ENCODE peak calls at places on chromosomes 7 and 10, in seven cellular contexts. One of them, this sample, is unnamed.

GRCh38 chr7:25389489-25390106 is 161.3 kb upstream of the NPVF start:
- DNase-seq in fibroblast of lung: peak; percentile 18
- DNase-seq in mesenchymal stem cell: peak; percentile 63
- DNase-seq in HCT116: peak; percentile 31
- DNase-seq in neuronal stem cell: peak; percentile 42
- DNase-seq in PC-3: peak; percentile 41
- DNase-seq in NT2/D1: peak; percentile 54
- DNase-seq in this sample: no peak

GRCh38 chr7:30965372-30965771 is 1.6 kb downstream of the GHRHR start:
- DNase-seq in fibroblast of lung: no peak
- DNase-seq in mesenchymal stem cell: no peak
- DNase-seq in HCT116: no peak
- DNase-seq in neuronal stem cell: no peak
- DNase-seq in PC-3: peak; percentile 22
- DNase-seq in NT2/D1: no peak
- DNase-seq in this sample: no peak

GRCh38 chr10:6593140-6593740 is 13.2 kb upstream of the PRKCQ start:
- DNase-seq in fibroblast of lung: no peak
- DNase-seq in mesenchymal stem cell: no peak
- DNase-seq in HCT116: no peak
- DNase-seq in neuronal stem cell: no peak
- DNase-seq in PC-3: no peak
- DNase-seq in NT2/D1: no peak
- DNase-seq in this sample: no peak

GRCh38 chr7:132650498-132650897 is 74.2 kb upstream of the PLXNA4 start:
- DNase-seq in fibroblast of lung: peak; percentile 89
- DNase-seq in mesenchymal stem cell: peak; percentile 89
- DNase-seq in HCT116: no peak
- DNase-seq in neuronal stem cell: no peak
- DNase-seq in PC-3: peak; percentile 81
- DNase-seq in NT2/D1: no peak
- DNase-seq in this sample: no peak

GRCh38 chr7:100472854-100473499 is 6.0 kb downstream of the TSC22D4 start:
- DNase-seq in fibroblast of lung: peak; percentile 39
- DNase-seq in mesenchymal stem cell: peak; percentile 53
- DNase-seq in HCT116: no peak
- DNase-seq in neuronal stem cell: no peak
- DNase-seq in PC-3: no peak
- DNase-seq in NT2/D1: no peak
- DNase-seq in this sample: no peak

GRCh38 chr10:132300582-132300981 is 7.2 kb downstream of the STK32C start:
- DNase-seq in fibroblast of lung: no peak
- DNase-seq in mesenchymal stem cell: no peak
- DNase-seq in HCT116: no peak
- DNase-seq in neuronal stem cell: no peak
- DNase-seq in PC-3: no peak
- DNase-seq in NT2/D1: no peak
- DNase-seq in this sample: peak; percentile 40

GRCh38 chr10:66162560-66163143 is 763.2 kb upstream of the LRRTM3 start:
- DNase-seq in fibroblast of lung: no peak
- DNase-seq in mesenchymal stem cell: no peak
- DNase-seq in HCT116: no peak
- DNase-seq in neuronal stem cell: no peak
- DNase-seq in PC-3: peak; percentile 81
- DNase-seq in NT2/D1: no peak
- DNase-seq in this sample: no peak

GRCh38 chr7:8089036-8089780 is 120.6 kb downstream of the GLCCI1 start:
- DNase-seq in fibroblast of lung: no peak
- DNase-seq in mesenchymal stem cell: no peak
- DNase-seq in HCT116: no peak
- DNase-seq in neuronal stem cell: no peak
- DNase-seq in PC-3: no peak
- DNase-seq in NT2/D1: no peak
- DNase-seq in this sample: no peak

GRCh38 chr7:27164381-27165088 is 802 bp downstream of the HOXA9 start:
- DNase-seq in fibroblast of lung: no peak
- DNase-seq in mesenchymal stem cell: peak; percentile 65
- DNase-seq in HCT116: no peak
- DNase-seq in neuronal stem cell: no peak
- DNase-seq in PC-3: peak; percentile 39
- DNase-seq in NT2/D1: no peak
- DNase-seq in this sample: peak; percentile 88

GRCh38 chr7:128082431-128082830 is 51.2 kb upstream of the LRRC4 start:
- DNase-seq in fibroblast of lung: no peak
- DNase-seq in mesenchymal stem cell: no peak
- DNase-seq in HCT116: no peak
- DNase-seq in neuronal stem cell: no peak
- DNase-seq in PC-3: no peak
- DNase-seq in NT2/D1: no peak
- DNase-seq in this sample: no peak

GRCh38 chr7:137386966-137387365 is 43.4 kb upstream of the PTN start:
- DNase-seq in fibroblast of lung: no peak
- DNase-seq in mesenchymal stem cell: no peak
- DNase-seq in HCT116: no peak
- DNase-seq in neuronal stem cell: no peak
- DNase-seq in PC-3: no peak
- DNase-seq in NT2/D1: no peak
- DNase-seq in this sample: no peak

GRCh38 chr7:16774986-16775385 is 21.4 kb downstream of the TSPAN13 start:
- DNase-seq in fibroblast of lung: no peak
- DNase-seq in mesenchymal stem cell: no peak
- DNase-seq in HCT116: no peak
- DNase-seq in neuronal stem cell: no peak
- DNase-seq in PC-3: peak; percentile 42
- DNase-seq in NT2/D1: no peak
- DNase-seq in this sample: no peak

GRCh38 chr7:5629941-5630340 is 151.5 kb downstream of the RNF216 start:
- DNase-seq in fibroblast of lung: peak; percentile 76
- DNase-seq in mesenchymal stem cell: peak; percentile 89
- DNase-seq in HCT116: peak; percentile 7
- DNase-seq in neuronal stem cell: no peak
- DNase-seq in PC-3: peak; percentile 85
- DNase-seq in NT2/D1: no peak
- DNase-seq in this sample: peak; percentile 67

GRCh38 chr7:22983257-22983855 is 30.6 kb downstream of the HYCC1 start:
- DNase-seq in fibroblast of lung: peak; percentile 27
- DNase-seq in mesenchymal stem cell: no peak
- DNase-seq in HCT116: no peak
- DNase-seq in neuronal stem cell: no peak
- DNase-seq in PC-3: no peak
- DNase-seq in NT2/D1: no peak
- DNase-seq in this sample: no peak

GRCh38 chr10:86355571-86356038 is 11.0 kb downstream of the GRID1 start:
- DNase-seq in fibroblast of lung: no peak
- DNase-seq in mesenchymal stem cell: no peak
- DNase-seq in HCT116: no peak
- DNase-seq in neuronal stem cell: no peak
- DNase-seq in PC-3: no peak
- DNase-seq in NT2/D1: no peak
- DNase-seq in this sample: no peak

GRCh38 chr10:30384791-30385201 is 35.7 kb upstream of the MTPAP start:
- DNase-seq in fibroblast of lung: peak; percentile 39
- DNase-seq in mesenchymal stem cell: peak; percentile 56
- DNase-seq in HCT116: peak; percentile 48
- DNase-seq in neuronal stem cell: no peak
- DNase-seq in PC-3: peak; percentile 68
- DNase-seq in NT2/D1: no peak
- DNase-seq in this sample: peak; percentile 78

GRCh38 chr7:37142943-37143342 is 305.7 kb downstream of the ELMO1 start:
- DNase-seq in fibroblast of lung: no peak
- DNase-seq in mesenchymal stem cell: peak; percentile 13
- DNase-seq in HCT116: no peak
- DNase-seq in neuronal stem cell: no peak
- DNase-seq in PC-3: no peak
- DNase-seq in NT2/D1: no peak
- DNase-seq in this sample: no peak

GRCh38 chr10:108956149-108956548 is 967.2 kb downstream of the XPNPEP1 start:
- DNase-seq in fibroblast of lung: peak; percentile 24
- DNase-seq in mesenchymal stem cell: no peak
- DNase-seq in HCT116: no peak
- DNase-seq in neuronal stem cell: no peak
- DNase-seq in PC-3: peak; percentile 39
- DNase-seq in NT2/D1: no peak
- DNase-seq in this sample: no peak

GRCh38 chr7:37035631-37036030 is 311.3 kb upstream of the AOAH start:
- DNase-seq in fibroblast of lung: no peak
- DNase-seq in mesenchymal stem cell: no peak
- DNase-seq in HCT116: no peak
- DNase-seq in neuronal stem cell: no peak
- DNase-seq in PC-3: no peak
- DNase-seq in NT2/D1: no peak
- DNase-seq in this sample: no peak

GRCh38 chr10:124511205-124512039 is 49.8 kb downstream of the LHPP start:
- DNase-seq in fibroblast of lung: no peak
- DNase-seq in mesenchymal stem cell: no peak
- DNase-seq in HCT116: no peak
- DNase-seq in neuronal stem cell: no peak
- DNase-seq in PC-3: no peak
- DNase-seq in NT2/D1: no peak
- DNase-seq in this sample: peak; percentile 42

GRCh38 chr10:124678566-124679240 is 65.5 kb downstream of the FAM53B start:
- DNase-seq in fibroblast of lung: no peak
- DNase-seq in mesenchymal stem cell: no peak
- DNase-seq in HCT116: no peak
- DNase-seq in neuronal stem cell: no peak
- DNase-seq in PC-3: no peak
- DNase-seq in NT2/D1: no peak
- DNase-seq in this sample: no peak

GRCh38 chr7:158662610-158663427 is 41.8 kb downstream of the NCAPG2 start:
- DNase-seq in fibroblast of lung: no peak
- DNase-seq in mesenchymal stem cell: no peak
- DNase-seq in HCT116: no peak
- DNase-seq in neuronal stem cell: no peak
- DNase-seq in PC-3: no peak
- DNase-seq in NT2/D1: no peak
- DNase-seq in this sample: no peak
- H3K9ac ChIP-seq in fibroblast of lung: no peak overlapping the region
- H3K9ac ChIP-seq in mesenchymal stem cell: no peak overlapping the region
- H3K9ac ChIP-seq in HCT116: no peak overlapping the region
- H3K9ac ChIP-seq in neuronal stem cell: no peak overlapping the region
- H3K9ac ChIP-seq in PC-3: no peak overlapping the region
- H3K9ac ChIP-seq in NT2/D1: no peak overlapping the region
- H3K9ac ChIP-seq in this sample: no peak overlapping the region

DNA sequence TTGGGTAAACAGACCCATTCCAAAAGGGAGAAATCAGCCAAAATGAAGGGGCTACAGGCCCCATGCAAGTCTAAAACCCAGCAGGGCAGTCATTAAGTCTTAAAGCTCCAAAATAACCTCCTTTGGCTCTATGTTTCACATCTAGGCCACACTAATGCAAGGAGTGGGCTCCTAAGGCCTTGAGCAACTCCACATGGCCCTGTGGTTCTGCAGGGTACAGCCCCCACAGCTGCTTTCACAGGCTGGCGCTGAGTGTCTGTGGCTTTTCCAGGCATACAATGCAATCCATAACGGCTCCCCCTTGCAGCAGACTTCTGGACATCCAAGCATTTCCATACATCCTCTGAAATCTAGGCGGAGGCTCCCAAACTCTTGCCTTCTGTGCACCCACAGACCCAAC is 9.0 kb downstream of the TMEM243 start:
- DNase-seq in fibroblast of lung: no peak
- DNase-seq in mesenchymal stem cell: no peak
- DNase-seq in HCT116: no peak
- DNase-seq in neuronal stem cell: no peak
- DNase-seq in PC-3: no peak
- DNase-seq in NT2/D1: no peak
- DNase-seq in this sample: no peak
- H3K9me3 ChIP-seq in fibroblast of lung: no peaks in the 10 kb centered on the region
- H3K9me3 ChIP-seq in mesenchymal stem cell: peaks cover 8% of the 10 kb centered on the region
- H3K9me3 ChIP-seq in HCT116: peaks cover 9% of the 10 kb centered on the region
- H3K9me3 ChIP-seq in neuronal stem cell: peaks cover 31% of the 10 kb centered on the region
- H3K9me3 ChIP-seq in PC-3: no peaks in the 10 kb centered on the region
- H3K9me3 ChIP-seq in NT2/D1: peaks cover 16% of the 10 kb centered on the region
- H3K9me3 ChIP-seq in this sample: peaks cover 49% of the 10 kb centered on the region

GRCh38 chr7:194257-194995 is 2.1 kb downstream of the FAM20C start:
- DNase-seq in fibroblast of lung: peak; percentile 62
- DNase-seq in mesenchymal stem cell: peak; percentile 31
- DNase-seq in HCT116: no peak
- DNase-seq in neuronal stem cell: no peak
- DNase-seq in PC-3: no peak
- DNase-seq in NT2/D1: no peak
- DNase-seq in this sample: peak; percentile 70

GRCh38 chr7:196283-196682 is 3.9 kb downstream of the FAM20C start:
- DNase-seq in fibroblast of lung: no peak
- DNase-seq in mesenchymal stem cell: no peak
- DNase-seq in HCT116: no peak
- DNase-seq in neuronal stem cell: no peak
- DNase-seq in PC-3: no peak
- DNase-seq in NT2/D1: no peak
- DNase-seq in this sample: no peak

GRCh38 chr7:193538-194256 is 1.3 kb downstream of the FAM20C start:
- DNase-seq in fibroblast of lung: no peak
- DNase-seq in mesenchymal stem cell: peak; percentile 8
- DNase-seq in HCT116: no peak
- DNase-seq in neuronal stem cell: no peak
- DNase-seq in PC-3: no peak
- DNase-seq in NT2/D1: no peak
- DNase-seq in this sample: peak; percentile 71

GRCh38 chr7:195830-196128 is 3.4 kb downstream of the FAM20C start:
- DNase-seq in fibroblast of lung: no peak
- DNase-seq in mesenchymal stem cell: no peak
- DNase-seq in HCT116: no peak
- DNase-seq in neuronal stem cell: no peak
- DNase-seq in PC-3: no peak
- DNase-seq in NT2/D1: no peak
- DNase-seq in this sample: no peak

DNA sequence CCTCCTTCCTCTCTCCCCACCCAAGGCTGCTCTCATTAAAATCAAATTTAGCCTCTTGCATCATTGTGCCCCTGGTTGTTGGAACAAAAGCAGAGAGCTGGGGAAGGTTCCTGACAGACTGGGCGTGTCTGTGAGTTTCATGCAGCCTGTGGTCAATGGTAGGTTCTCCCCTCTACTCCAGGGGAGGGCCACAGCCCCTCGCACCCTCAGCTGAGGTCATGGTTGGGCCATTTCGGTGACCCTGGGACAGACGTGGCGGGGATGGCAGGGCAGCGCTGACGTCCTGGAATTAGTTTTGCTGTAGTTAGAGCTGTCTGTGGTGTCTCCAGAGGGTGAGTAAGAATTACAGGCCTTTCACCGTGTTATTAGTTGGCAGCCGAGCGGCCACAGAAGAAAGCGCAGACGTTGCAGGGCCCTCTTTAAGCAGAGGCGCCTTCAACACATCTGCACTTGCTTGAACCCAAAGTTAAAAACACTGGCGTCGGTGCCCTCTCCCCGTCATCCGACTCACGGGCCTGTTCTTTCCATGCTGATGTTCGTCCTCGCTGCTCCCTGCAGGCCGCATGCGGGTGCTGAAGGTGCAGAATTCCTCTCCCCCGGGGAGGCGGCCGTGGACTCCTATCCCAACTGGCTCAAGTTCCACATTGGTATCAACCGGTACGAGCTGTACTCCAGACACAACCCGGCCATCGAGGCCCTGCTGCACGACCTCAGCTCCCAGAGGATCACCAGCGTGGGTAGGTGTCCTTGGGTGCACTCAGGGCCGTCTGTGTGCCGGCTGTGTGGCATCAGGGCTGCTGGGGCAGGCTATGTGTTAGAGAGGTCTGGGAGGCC is 2.8 kb downstream of the FAM20C start:
- DNase-seq in fibroblast of lung: peak; percentile 63
- DNase-seq in mesenchymal stem cell: no peak
- DNase-seq in HCT116: no peak
- DNase-seq in neuronal stem cell: no peak
- DNase-seq in PC-3: no peak
- DNase-seq in NT2/D1: no peak
- DNase-seq in this sample: no peak
- H3K9ac ChIP-seq in fibroblast of lung: peak overlapping the region; percentile 74
- H3K9ac ChIP-seq in mesenchymal stem cell: peak overlapping the region; percentile 92
- H3K9ac ChIP-seq in HCT116: no peak overlapping the region
- H3K9ac ChIP-seq in neuronal stem cell: peak overlapping the region; percentile 70
- H3K9ac ChIP-seq in PC-3: no peak overlapping the region
- H3K9ac ChIP-seq in NT2/D1: peak overlapping the region; percentile 89
- H3K9ac ChIP-seq in this sample: no peak overlapping the region

GRCh38 chr7:158194365-158194900 is 393.2 kb downstream of the PTPRN2 start:
- DNase-seq in fibroblast of lung: no peak
- DNase-seq in mesenchymal stem cell: no peak
- DNase-seq in HCT116: no peak
- DNase-seq in neuronal stem cell: no peak
- DNase-seq in PC-3: no peak
- DNase-seq in NT2/D1: no peak
- DNase-seq in this sample: no peak
- H3K9me3 ChIP-seq in fibroblast of lung: no peaks in the 10 kb centered on the region
- H3K9me3 ChIP-seq in mesenchymal stem cell: peaks cover 22% of the 10 kb centered on the region
- H3K9me3 ChIP-seq in HCT116: no peaks in the 10 kb centered on the region
- H3K9me3 ChIP-seq in neuronal stem cell: peaks cover 3% of the 10 kb centered on the region
- H3K9me3 ChIP-seq in PC-3: no peaks in the 10 kb centered on the region
- H3K9me3 ChIP-seq in NT2/D1: peaks cover 8% of the 10 kb centered on the region
- H3K9me3 ChIP-seq in this sample: peaks cover 80% of the 10 kb centered on the region

This sample was measured in endodermal cell.